ENCODE peak calls at places on chromosomes 6 and 20, in six cellular contexts. U, O, J, L, P and W are unnamed samples. For H3K9me3, the result is how much of the 10 kb centered on the place peaks cover.

GRCh38 chr6:165729307-165729936 is 66.4 kb upstream of the PDE10A start:
- DNase-seq in U (peak), O (no peak), J (peak), L (peak), P (no peak), W (peak)

GRCh38 chr6:44715925-44716324 is 328.4 kb downstream of the CDC5L start:
- DNase-seq in U (no peak), O (no peak), J (no peak), L (no peak), P (no peak), W (no peak)

GRCh38 chr20:363319-364078 is 16.6 kb downstream of the NRSN2 start:
- DNase-seq in U (peak), O (no peak), J (no peak), L (peak), P (no peak), W (no peak)

GRCh38 chr6:11279213-11279780 is 46.8 kb upstream of the NEDD9 start:
- DNase-seq in U (no peak), O (no peak), J (peak), L (no peak), P (no peak), W (no peak)

GRCh38 chr6:52547647-52548352 is 29.1 kb downstream of the TRAM2 start:
- DNase-seq in U (no peak), O (no peak), J (peak), L (no peak), P (peak), W (peak)

GRCh38 chr6:32604434-32604877 is 14.8 kb upstream of the HLA-DRB1 start:
- DNase-seq in U (no peak), O (no peak), J (no peak), L (no peak), P (no peak), W (no peak)

GRCh38 chr6:46378882-46379405 is 112.3 kb downstream of the RCAN2 start:
- DNase-seq in U (no peak), O (no peak), J (no peak), L (no peak), P (no peak), W (peak)

GRCh38 chr6:72401865-72402264 is 220.0 kb upstream of the KCNQ5 start:
- DNase-seq in U (no peak), O (no peak), J (no peak), L (no peak), P (no peak), W (no peak)

GRCh38 chr6:28807682-28808280 is 116.0 kb downstream of the TRIM27 start:
- DNase-seq in U (peak), O (no peak), J (no peak), L (peak), P (peak), W (peak)

GRCh38 chr6:147103007-147103406 is 101.2 kb upstream of the STXBP5 start:
- DNase-seq in U (no peak), O (no peak), J (no peak), L (no peak), P (no peak), W (no peak)

GRCh38 chr20:49372095-49372734 is 94.4 kb upstream of the ZNFX1 start:
- DNase-seq in U (no peak), O (no peak), J (no peak), L (no peak), P (no peak), W (no peak)

GRCh38 chr6:5125152-5126006 is 40.2 kb downstream of the PPP1R3G start:
- DNase-seq in U (peak), O (no peak), J (no peak), L (no peak), P (peak), W (no peak)

GRCh38 chr20:57573893-57574292 is 13.0 kb downstream of the PCK1 start:
- DNase-seq in U (no peak), O (no peak), J (no peak), L (peak), P (no peak), W (no peak)

GRCh38 chr6:43052842-43053544 is 658 bp downstream of the CUL7 start:
- DNase-seq in U (peak), O (no peak), J (peak), L (peak), P (peak), W (peak)

GRCh38 chr6:7124631-7125030 is 16.9 kb downstream of the RREB1 start:
- DNase-seq in U (peak), O (no peak), J (no peak), L (no peak), P (peak), W (no peak)

GRCh38 chr20:48782073-48782472 is 45.7 kb downstream of the PREX1 start:
- DNase-seq in U (no peak), O (no peak), J (no peak), L (no peak), P (no peak), W (no peak)

GRCh38 chr6:85130743-85131142 is 319.1 kb upstream of the NT5E start:
- DNase-seq in U (no peak), O (no peak), J (no peak), L (no peak), P (no peak), W (no peak)

GRCh38 chr6:137661601-137662000 is 167.4 kb upstream of the OLIG3 start:
- DNase-seq in U (peak), O (no peak), J (peak), L (peak), P (peak), W (peak)

GRCh38 chr6:132207991-132208390 is 193.3 kb downstream of the MOXD1 start:
- DNase-seq in U (no peak), O (no peak), J (no peak), L (no peak), P (no peak), W (no peak)

GRCh38 chr20:63572788-63573738 is 976 bp downstream of the HELZ2 start:
- DNase-seq in U (peak), O (no peak), J (no peak), L (no peak), P (no peak), W (no peak)

GRCh38 chr6:81786159-81786558 is 33.7 kb upstream of the TENT5A start:
- DNase-seq in U (no peak), O (no peak), J (no peak), L (no peak), P (peak), W (no peak)

GRCh38 chr6:7058250-7058923 is 49.4 kb upstream of the RREB1 start:
- DNase-seq in U (no peak), O (no peak), J (peak), L (no peak), P (peak), W (peak)

GRCh38 chr6:167580512-167580911 is 246.2 kb upstream of the AFDN start:
- DNase-seq in U (no peak), O (no peak), J (no peak), L (no peak), P (no peak), W (no peak)

GRCh38 chr6:116447496-116448011 is 13.6 kb upstream of the CALHM6 start:
- DNase-seq in U (no peak), O (no peak), J (no peak), L (no peak), P (peak), W (no peak)

GRCh38 chr20:56503911-56504310 is 20.6 kb upstream of the FAM209A start:
- DNase-seq in U (peak), O (no peak), J (no peak), L (no peak), P (no peak), W (no peak)

GRCh38 chr6:37258716-37259115 is 772 bp upstream of the TMEM217 start:
- DNase-seq in U (no peak), O (no peak), J (no peak), L (no peak), P (no peak), W (no peak)

GRCh38 chr6:5484692-5485091 is 223.4 kb downstream of the FARS2 start:
- DNase-seq in U (no peak), O (no peak), J (no peak), L (no peak), P (no peak), W (no peak)

GRCh38 chr6:87078983-87079616 is 15.8 kb downstream of the CGA start:
- DNase-seq in U (peak), O (peak), J (peak), L (peak), P (peak), W (peak)

GRCh38 chr6:162964703-162965140 is 236.9 kb downstream of the PACRG start:
- DNase-seq in U (no peak), O (peak), J (peak), L (no peak), P (peak), W (peak)

DNA sequence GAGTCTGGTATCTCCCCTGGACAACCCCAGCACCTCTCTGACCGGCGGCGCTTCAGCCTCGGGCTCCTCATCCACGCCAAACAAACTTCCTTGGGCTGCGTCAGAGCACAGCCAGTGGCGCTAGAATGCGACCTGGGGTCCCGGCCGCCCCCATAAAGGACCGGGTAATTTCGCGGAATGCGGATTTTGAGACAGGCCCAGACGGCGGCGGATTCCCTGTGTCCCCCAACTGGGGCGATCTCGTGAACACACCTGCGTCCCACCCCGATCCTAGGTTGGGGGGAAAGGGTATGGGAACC is 1.6 kb downstream of the FOXP4 start:
- DNase-seq in U (no peak), O (no peak), J (no peak), L (no peak), P (no peak), W (no peak)
- H3K4me3 ChIP-seq in U (peak), O (peak), J (peak), L (peak), P (peak), W (peak)

GRCh38 chr6:169998457-169998856 is 247.0 kb downstream of the ERMARD start:
- DNase-seq in U (peak), O (peak), J (no peak), L (no peak), P (no peak), W (no peak)

GRCh38 chr6:169997187-169997929 is 245.9 kb downstream of the ERMARD start:
- DNase-seq in U (peak), O (peak), J (no peak), L (no peak), P (no peak), W (no peak)

GRCh38 chr6:169994734-169995133 is 243.3 kb downstream of the ERMARD start:
- DNase-seq in U (peak), O (no peak), J (no peak), L (no peak), P (no peak), W (no peak)

GRCh38 chr6:169997930-169998218 is 246.5 kb downstream of the ERMARD start:
- DNase-seq in U (no peak), O (peak), J (no peak), L (no peak), P (no peak), W (no peak)

DNA sequence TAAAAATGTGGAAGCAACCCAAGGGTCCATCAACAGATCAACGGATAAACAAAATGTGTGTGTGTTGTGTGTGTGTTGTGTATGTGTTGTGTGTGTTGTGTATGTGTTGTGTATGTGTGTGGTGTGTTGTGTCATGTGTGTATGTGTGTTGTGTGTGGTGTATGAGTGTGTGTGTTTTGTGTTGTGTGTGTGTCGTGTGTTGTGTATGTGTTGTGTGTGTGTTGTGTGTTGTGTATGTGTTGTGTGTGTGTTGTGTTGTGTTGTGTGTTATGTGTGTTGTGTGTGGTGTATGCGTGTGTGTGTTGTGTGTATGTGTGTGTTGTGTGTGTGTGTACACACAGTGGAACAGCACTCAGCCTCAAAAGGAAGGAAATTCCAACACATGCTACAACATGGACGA is 245.2 kb downstream of the ERMARD start:
- DNase-seq in U (no peak), O (no peak), J (no peak), L (no peak), P (no peak), W (no peak)
- H3K9me3 ChIP-seq in U (under half), O (under half), J (under half), L (under half), P (under half), W (under half)

GRCh38 chr6:70872469-70872868 is 84.4 kb downstream of the B3GAT2 start:
- DNase-seq in U (no peak), O (no peak), J (no peak), L (no peak), P (no peak), W (no peak)

GRCh38 chr6:70879496-70879895 is 77.4 kb downstream of the B3GAT2 start:
- DNase-seq in U (no peak), O (no peak), J (no peak), L (no peak), P (no peak), W (no peak)

GRCh38 chr6:70874181-70874913 is 82.5 kb downstream of the B3GAT2 start:
- DNase-seq in U (no peak), O (no peak), J (no peak), L (no peak), P (no peak), W (no peak)
- H3K4me3 ChIP-seq in U (no peak), O (no peak), J (no peak), L (no peak), P (no peak), W (no peak)

GRCh38 chr6:128277379-128277778 is 243.0 kb downstream of the PTPRK start:
- DNase-seq in U (no peak), O (no peak), J (no peak), L (no peak), P (no peak), W (no peak)
- H3K9me3 ChIP-seq in U (under half), O (under half), J (under half), L (under half), P (under half), W (under half)